ENCODE peak calls at places on chromosomes 2 and 18, in nine cellular contexts. X, H, K, Y, F, V, J, Q and E are unnamed samples.
A peak's percentile ranks its signal among the peaks of the same experiment; 100 is the strongest.

GRCh38 chr18:79875931-79876461 is 75.5 kb downstream of the SLC66A2 start:
- DNase-seq in K (no peak), Q (no peak), F (no peak), V (no peak), H (no peak), Y (no peak), X (no peak), J (no peak), E (no peak)

GRCh38 chr2:165240927-165241326 is 1.7 kb downstream of the SCN2A start:
- DNase-seq in J (no peak), V (no peak), Y (no peak), F (no peak), H (no peak), K (no peak), Q (no peak), X (no peak), E (no peak)

GRCh38 chr2:237290249-237290648 is 123.7 kb downstream of the COL6A3 start:
- DNase-seq in J (no peak), Q (no peak), F (no peak), X (peak; percentile 70), K (no peak), V (no peak), Y (no peak), H (no peak), E (no peak)

GRCh38 chr2:199581504-199581903 is 123.8 kb upstream of the SATB2 start:
- DNase-seq in Y (no peak), F (no peak), J (no peak), K (no peak), Q (no peak), V (no peak), H (no peak), X (no peak), E (no peak)

GRCh38 chr2:45932278-45932975 is 281.0 kb downstream of the PRKCE start:
- DNase-seq in F (no peak), J (no peak), H (no peak), V (no peak), Q (no peak), X (no peak), K (no peak), Y (no peak), E (no peak)

GRCh38 chr2:240991378-240992263 is 6.8 kb upstream of the SNED1 start:
- DNase-seq in F (no peak), H (no peak), Q (peak; percentile 69), Y (no peak), K (no peak), J (peak; percentile 44), X (peak; percentile 90), V (peak; percentile 1), E (no peak)

GRCh38 chr2:12536926-12537325 is 179.8 kb upstream of the TRIB2 start:
- DNase-seq in Y (no peak), Q (no peak), K (no peak), X (no peak), J (no peak), V (no peak), F (no peak), H (no peak), E (no peak)

GRCh38 chr2:239106314-239106908 is 258.5 kb downstream of the TWIST2 start:
- DNase-seq in V (no peak), Y (no peak), Q (peak; percentile 11), H (peak; percentile 37), F (peak; percentile 21), K (peak; percentile 7), J (peak; percentile 81), X (no peak), E (no peak)

GRCh38 chr2:36408198-36408703 is 52.7 kb downstream of the CRIM1 start:
- DNase-seq in J (no peak), Q (peak; percentile 67), K (no peak), X (no peak), V (no peak), F (peak; percentile 39), H (no peak), Y (no peak), E (no peak)

GRCh38 chr2:152581360-152581759 is 135.9 kb downstream of the PRPF40A start:
- DNase-seq in K (no peak), Q (no peak), J (no peak), Y (no peak), X (no peak), V (no peak), F (no peak), H (no peak), E (no peak)

GRCh38 chr2:229996320-229996719 is 72.4 kb downstream of the SLC16A14 start:
- DNase-seq in H (no peak), V (no peak), Y (no peak), Q (no peak), F (no peak), J (no peak), K (no peak), X (no peak), E (no peak)

GRCh38 chr18:723541-723940 is 11.1 kb upstream of the ENOSF1 start:
- DNase-seq in Q (no peak), V (no peak), H (no peak), K (no peak), J (no peak), X (no peak), Y (no peak), F (no peak), E (no peak)

GRCh38 chr2:10141736-10142639 is 19.4 kb downstream of the RRM2 start:
- DNase-seq in Y (no peak), V (peak; percentile 19), X (no peak), K (peak; percentile 48), J (no peak), Q (no peak), F (no peak), H (no peak), E (no peak)

GRCh38 chr18:8625693-8626092 is 16.5 kb downstream of the RAB12 start:
- DNase-seq in H (no peak), K (no peak), Y (no peak), J (no peak), Q (no peak), V (no peak), X (no peak), F (no peak), E (no peak)

GRCh38 chr2:156242874-156243273 is 89.6 kb downstream of the NR4A2 start:
- DNase-seq in X (no peak), J (no peak), K (no peak), F (no peak), V (no peak), Q (no peak), Y (no peak), H (no peak), E (no peak)

GRCh38 chr2:142131016-142131714 is at the start of gene LRP1B:
- DNase-seq in K (no peak), V (no peak), Y (no peak), J (no peak), Q (no peak), X (no peak), H (peak; percentile 48), F (peak; percentile 32), E (no peak)

GRCh38 chr2:181621779-181622490 is 35.0 kb downstream of the CERKL start:
- DNase-seq in K (no peak), Q (no peak), Y (no peak), X (no peak), V (no peak), F (no peak), J (no peak), H (no peak), E (no peak)

GRCh38 chr2:227627769-227628168 is 10.5 kb downstream of the SCYGR4 start:
- DNase-seq in K (no peak), V (no peak), Y (no peak), Q (no peak), H (no peak), J (no peak), X (no peak), F (no peak), E (no peak)

GRCh38 chr2:226647626-226648518 is 151.7 kb downstream of the IRS1 start:
- DNase-seq in F (no peak), H (no peak), Q (peak; percentile 26), Y (no peak), X (no peak), V (no peak), J (no peak), K (no peak), E (no peak)

GRCh38 chr2:240742602-240743095 is 51.0 kb downstream of the AQP12A start:
- DNase-seq in J (no peak), F (no peak), H (no peak), K (no peak), Q (no peak), X (no peak), V (no peak), Y (no peak), E (no peak)

GRCh38 chr2:120857931-120858330 is 122.3 kb downstream of the GLI2 start:
- DNase-seq in V (no peak), K (no peak), H (no peak), J (no peak), X (peak; percentile 24), Y (no peak), Q (no peak), F (no peak), E (no peak)